ENCODE peak calls at places on chromosomes 2 and 18, in nine cellular contexts. One of them, this sample, is unnamed.

GRCh38 chr2:140895378-140895777 is 1235.4 kb downstream of the LRP1B start:
- DNase-seq in cardiac muscle cell: peak; percentile 2
- DNase-seq in pancreas: no peak
- DNase-seq in CD8-positive, alpha-beta T cell: no peak
- DNase-seq in adrenal gland: no peak
- DNase-seq in neural progenitor cell: peak; percentile 2
- DNase-seq in ovary: no peak
- DNase-seq in IMR-90: no peak
- DNase-seq in thoracic aorta: no peak
- DNase-seq in this sample: no peak

GRCh38 chr2:171999125-171999524 is 628 bp upstream of the METAP1D start:
- DNase-seq in cardiac muscle cell: no peak
- DNase-seq in pancreas: no peak
- DNase-seq in CD8-positive, alpha-beta T cell: no peak
- DNase-seq in adrenal gland: no peak
- DNase-seq in neural progenitor cell: no peak
- DNase-seq in ovary: no peak
- DNase-seq in IMR-90: no peak
- DNase-seq in thoracic aorta: no peak
- DNase-seq in this sample: no peak

GRCh38 chr2:191386938-191387536 is 141.8 kb downstream of the MYO1B start:
- DNase-seq in cardiac muscle cell: no peak
- DNase-seq in pancreas: no peak
- DNase-seq in CD8-positive, alpha-beta T cell: no peak
- DNase-seq in adrenal gland: no peak
- DNase-seq in neural progenitor cell: no peak
- DNase-seq in ovary: no peak
- DNase-seq in IMR-90: peak; percentile 89
- DNase-seq in thoracic aorta: no peak
- DNase-seq in this sample: peak; percentile 69

GRCh38 chr2:101830555-101830954 is 133.0 kb downstream of the MAP4K4 start:
- DNase-seq in cardiac muscle cell: no peak
- DNase-seq in pancreas: no peak
- DNase-seq in CD8-positive, alpha-beta T cell: no peak
- DNase-seq in adrenal gland: no peak
- DNase-seq in neural progenitor cell: no peak
- DNase-seq in ovary: no peak
- DNase-seq in IMR-90: peak; percentile 91
- DNase-seq in thoracic aorta: no peak
- DNase-seq in this sample: peak; percentile 92

GRCh38 chr2:177466337-177467195 is 74.0 kb downstream of the AGPS start:
- DNase-seq in cardiac muscle cell: no peak
- DNase-seq in pancreas: peak; percentile 55
- DNase-seq in CD8-positive, alpha-beta T cell: no peak
- DNase-seq in adrenal gland: no peak
- DNase-seq in neural progenitor cell: peak; percentile 55
- DNase-seq in ovary: no peak
- DNase-seq in IMR-90: peak; percentile 3
- DNase-seq in thoracic aorta: no peak
- DNase-seq in this sample: no peak

GRCh38 chr2:219309278-219309677 is at the start of gene PTPRN:
- DNase-seq in cardiac muscle cell: no peak
- DNase-seq in pancreas: no peak
- DNase-seq in CD8-positive, alpha-beta T cell: peak; percentile 54
- DNase-seq in adrenal gland: no peak
- DNase-seq in neural progenitor cell: peak; percentile 87
- DNase-seq in ovary: no peak
- DNase-seq in IMR-90: peak; percentile 87
- DNase-seq in thoracic aorta: no peak
- DNase-seq in this sample: peak; percentile 5

GRCh38 chr18:71405142-71405806 is 1116.4 kb downstream of the SOCS6 start:
- DNase-seq in cardiac muscle cell: no peak
- DNase-seq in pancreas: no peak
- DNase-seq in CD8-positive, alpha-beta T cell: no peak
- DNase-seq in adrenal gland: no peak
- DNase-seq in neural progenitor cell: no peak
- DNase-seq in ovary: no peak
- DNase-seq in IMR-90: no peak
- DNase-seq in thoracic aorta: no peak
- DNase-seq in this sample: no peak

GRCh38 chr18:7946724-7947377 is 379.7 kb downstream of the PTPRM start:
- DNase-seq in cardiac muscle cell: peak; percentile 42
- DNase-seq in pancreas: no peak
- DNase-seq in CD8-positive, alpha-beta T cell: no peak
- DNase-seq in adrenal gland: peak; percentile 71
- DNase-seq in neural progenitor cell: peak; percentile 23
- DNase-seq in ovary: peak; percentile 56
- DNase-seq in IMR-90: peak; percentile 89
- DNase-seq in thoracic aorta: no peak
- DNase-seq in this sample: peak; percentile 72

GRCh38 chr2:196718796-196719564 is 79.5 kb downstream of the CCDC150 start:
- DNase-seq in cardiac muscle cell: peak; percentile 52
- DNase-seq in pancreas: peak; percentile 62
- DNase-seq in CD8-positive, alpha-beta T cell: no peak
- DNase-seq in adrenal gland: peak; percentile 21
- DNase-seq in neural progenitor cell: peak; percentile 53
- DNase-seq in ovary: peak; percentile 35
- DNase-seq in IMR-90: peak; percentile 75
- DNase-seq in thoracic aorta: no peak
- DNase-seq in this sample: peak; percentile 48

GRCh38 chr2:237733677-237734300 is 64.8 kb upstream of the RBM44 start:
- DNase-seq in cardiac muscle cell: peak; percentile 23
- DNase-seq in pancreas: no peak
- DNase-seq in CD8-positive, alpha-beta T cell: no peak
- DNase-seq in adrenal gland: no peak
- DNase-seq in neural progenitor cell: no peak
- DNase-seq in ovary: no peak
- DNase-seq in IMR-90: no peak
- DNase-seq in thoracic aorta: no peak
- DNase-seq in this sample: no peak

GRCh38 chr2:40450066-40450841 is 1.6 kb downstream of the SLC8A1 start:
- DNase-seq in cardiac muscle cell: peak; percentile 37
- DNase-seq in pancreas: no peak
- DNase-seq in CD8-positive, alpha-beta T cell: no peak
- DNase-seq in adrenal gland: peak; percentile 18
- DNase-seq in neural progenitor cell: peak; percentile 22
- DNase-seq in ovary: peak; percentile 33
- DNase-seq in IMR-90: peak; percentile 60
- DNase-seq in thoracic aorta: no peak
- DNase-seq in this sample: peak; percentile 31

GRCh38 chr2:20781656-20782265 is 41.1 kb downstream of the LDAH start:
- DNase-seq in cardiac muscle cell: peak; percentile 19
- DNase-seq in pancreas: no peak
- DNase-seq in CD8-positive, alpha-beta T cell: no peak
- DNase-seq in adrenal gland: peak; percentile 20
- DNase-seq in neural progenitor cell: peak; percentile 49
- DNase-seq in ovary: no peak
- DNase-seq in IMR-90: peak; percentile 7
- DNase-seq in thoracic aorta: no peak
- DNase-seq in this sample: peak; percentile 11

GRCh38 chr2:110828330-110828729 is 96.0 kb downstream of the ACOXL start:
- DNase-seq in cardiac muscle cell: no peak
- DNase-seq in pancreas: no peak
- DNase-seq in CD8-positive, alpha-beta T cell: no peak
- DNase-seq in adrenal gland: no peak
- DNase-seq in neural progenitor cell: no peak
- DNase-seq in ovary: no peak
- DNase-seq in IMR-90: no peak
- DNase-seq in thoracic aorta: no peak
- DNase-seq in this sample: no peak

GRCh38 chr2:158755738-158756137 is 39.4 kb upstream of the DAPL1 start:
- DNase-seq in cardiac muscle cell: peak; percentile 17
- DNase-seq in pancreas: no peak
- DNase-seq in CD8-positive, alpha-beta T cell: no peak
- DNase-seq in adrenal gland: no peak
- DNase-seq in neural progenitor cell: peak; percentile 34
- DNase-seq in ovary: no peak
- DNase-seq in IMR-90: no peak
- DNase-seq in thoracic aorta: no peak
- DNase-seq in this sample: no peak

GRCh38 chr2:158755310-158755709 is 39.8 kb upstream of the DAPL1 start:
- DNase-seq in cardiac muscle cell: no peak
- DNase-seq in pancreas: no peak
- DNase-seq in CD8-positive, alpha-beta T cell: no peak
- DNase-seq in adrenal gland: no peak
- DNase-seq in neural progenitor cell: no peak
- DNase-seq in ovary: no peak
- DNase-seq in IMR-90: no peak
- DNase-seq in thoracic aorta: no peak
- DNase-seq in this sample: no peak

GRCh38 chr2:158754303-158754611 is 40.9 kb upstream of the DAPL1 start:
- DNase-seq in cardiac muscle cell: no peak
- DNase-seq in pancreas: no peak
- DNase-seq in CD8-positive, alpha-beta T cell: no peak
- DNase-seq in adrenal gland: no peak
- DNase-seq in neural progenitor cell: no peak
- DNase-seq in ovary: no peak
- DNase-seq in IMR-90: no peak
- DNase-seq in thoracic aorta: no peak
- DNase-seq in this sample: no peak

GRCh38 chr2:158756331-158756730 is 38.8 kb upstream of the DAPL1 start:
- DNase-seq in cardiac muscle cell: no peak
- DNase-seq in pancreas: no peak
- DNase-seq in CD8-positive, alpha-beta T cell: no peak
- DNase-seq in adrenal gland: no peak
- DNase-seq in neural progenitor cell: no peak
- DNase-seq in ovary: no peak
- DNase-seq in IMR-90: peak; percentile 2
- DNase-seq in thoracic aorta: no peak
- DNase-seq in this sample: no peak

GRCh38 chr2:158753561-158754302 is 41.4 kb upstream of the DAPL1 start:
- DNase-seq in cardiac muscle cell: peak; percentile 69
- DNase-seq in pancreas: no peak
- DNase-seq in CD8-positive, alpha-beta T cell: no peak
- DNase-seq in adrenal gland: peak; percentile 62
- DNase-seq in neural progenitor cell: peak; percentile 79
- DNase-seq in ovary: peak; percentile 42
- DNase-seq in IMR-90: peak; percentile 68
- DNase-seq in thoracic aorta: no peak
- DNase-seq in this sample: peak; percentile 49
- TF ChIP-seq CTCF in cardiac muscle cell: peak; percentile 89
- TF ChIP-seq CTCF in pancreas: peak; percentile 81
- TF ChIP-seq CTCF in CD8-positive, alpha-beta T cell: peak; percentile 91
- TF ChIP-seq CTCF in adrenal gland: peak; percentile 92
- TF ChIP-seq CTCF in neural progenitor cell: peak; percentile 99
- TF ChIP-seq CTCF in ovary: peak; percentile 77
- TF ChIP-seq CTCF in IMR-90: peak; percentile 88
- TF ChIP-seq CTCF in thoracic aorta: peak; percentile 90
- TF ChIP-seq CTCF in this sample: peak; percentile 91

DNA sequence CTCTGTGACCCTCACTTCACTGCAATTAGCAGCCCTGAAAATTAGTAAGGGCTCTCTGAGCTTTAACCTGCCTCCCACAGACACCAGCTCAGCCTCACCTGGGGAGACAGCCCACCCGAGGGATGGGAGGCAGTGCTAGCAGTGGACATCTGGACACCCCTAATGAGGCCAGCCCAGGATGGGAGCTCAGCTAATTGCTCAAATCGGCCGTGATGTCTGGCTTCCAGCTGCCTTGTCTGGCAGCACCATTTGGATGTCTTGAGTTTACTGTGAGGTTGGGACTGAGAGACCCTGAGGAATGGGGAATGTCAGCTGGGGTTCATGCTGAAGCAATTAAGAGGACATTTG is 365.6 kb downstream of the TNS1 start:
- DNase-seq in cardiac muscle cell: no peak
- DNase-seq in pancreas: no peak
- DNase-seq in CD8-positive, alpha-beta T cell: no peak
- DNase-seq in adrenal gland: no peak
- DNase-seq in neural progenitor cell: peak; percentile 26
- DNase-seq in ovary: no peak
- DNase-seq in IMR-90: no peak
- DNase-seq in thoracic aorta: no peak
- DNase-seq in this sample: no peak
- H3K27ac ChIP-seq in cardiac muscle cell: no peak overlapping the region
- H3K27ac ChIP-seq in pancreas: no peak overlapping the region
- H3K27ac ChIP-seq in CD8-positive, alpha-beta T cell: no peak overlapping the region
- H3K27ac ChIP-seq in adrenal gland: no peak overlapping the region
- H3K27ac ChIP-seq in neural progenitor cell: no peak overlapping the region
- H3K27ac ChIP-seq in ovary: no peak overlapping the region
- H3K27ac ChIP-seq in IMR-90: no peak overlapping the region
- H3K27ac ChIP-seq in thoracic aorta: no peak overlapping the region
- H3K27ac ChIP-seq in this sample: no peak overlapping the region

DNA sequence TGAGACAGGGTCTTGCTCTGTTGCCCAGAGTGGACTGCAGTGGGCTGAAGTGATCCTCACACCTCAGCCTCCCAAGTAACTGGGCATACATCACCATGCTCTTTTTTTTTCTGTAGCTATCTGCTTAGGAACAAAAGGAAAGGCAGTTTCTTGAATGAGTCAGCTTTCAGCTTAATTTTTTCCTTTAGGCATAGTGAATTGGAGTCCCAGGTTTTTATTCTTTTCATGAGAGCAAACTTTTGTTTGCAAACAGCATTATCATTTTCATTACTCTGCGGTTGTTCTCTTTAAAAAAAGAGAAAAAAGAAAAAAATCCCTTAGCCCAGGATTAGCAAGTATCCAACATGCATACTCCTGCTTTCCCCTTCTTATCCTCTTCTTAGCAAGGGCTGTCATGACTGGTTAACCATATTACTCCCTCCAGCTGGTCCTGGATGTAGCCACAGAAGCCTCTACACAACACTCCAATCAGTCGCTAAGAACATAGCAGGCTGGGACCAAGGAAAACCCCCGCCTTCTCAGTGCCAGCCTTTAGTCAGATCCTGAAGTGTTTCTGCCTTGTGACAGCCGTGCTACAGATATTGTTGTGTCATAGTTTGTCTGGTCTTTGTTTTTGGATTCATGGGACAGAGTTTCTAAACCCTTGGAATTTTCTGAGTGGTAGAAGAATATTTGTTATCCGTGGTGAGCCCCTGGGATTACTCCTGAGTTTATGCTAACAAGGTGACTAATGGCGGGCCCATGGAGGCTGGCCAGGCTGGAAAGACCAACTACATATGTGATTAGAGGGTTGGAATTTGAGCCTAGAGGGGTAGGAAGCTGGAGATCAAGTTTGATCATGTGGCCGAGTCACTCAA is 23.3 kb upstream of the ST3GAL5 start:
- DNase-seq in cardiac muscle cell: no peak
- DNase-seq in pancreas: no peak
- DNase-seq in CD8-positive, alpha-beta T cell: no peak
- DNase-seq in adrenal gland: peak; percentile 63
- DNase-seq in neural progenitor cell: no peak
- DNase-seq in ovary: no peak
- DNase-seq in IMR-90: peak; percentile 85
- DNase-seq in thoracic aorta: no peak
- DNase-seq in this sample: peak; percentile 61
- H3K4me3 ChIP-seq in cardiac muscle cell: no peak overlapping the region
- H3K4me3 ChIP-seq in pancreas: no peak overlapping the region
- H3K4me3 ChIP-seq in CD8-positive, alpha-beta T cell: no peak overlapping the region
- H3K4me3 ChIP-seq in adrenal gland: no peak overlapping the region
- H3K4me3 ChIP-seq in neural progenitor cell: no peak overlapping the region
- H3K4me3 ChIP-seq in ovary: no peak overlapping the region
- H3K4me3 ChIP-seq in IMR-90: no peak overlapping the region
- H3K4me3 ChIP-seq in thoracic aorta: no peak overlapping the region
- H3K4me3 ChIP-seq in this sample: no peak overlapping the region

DNA sequence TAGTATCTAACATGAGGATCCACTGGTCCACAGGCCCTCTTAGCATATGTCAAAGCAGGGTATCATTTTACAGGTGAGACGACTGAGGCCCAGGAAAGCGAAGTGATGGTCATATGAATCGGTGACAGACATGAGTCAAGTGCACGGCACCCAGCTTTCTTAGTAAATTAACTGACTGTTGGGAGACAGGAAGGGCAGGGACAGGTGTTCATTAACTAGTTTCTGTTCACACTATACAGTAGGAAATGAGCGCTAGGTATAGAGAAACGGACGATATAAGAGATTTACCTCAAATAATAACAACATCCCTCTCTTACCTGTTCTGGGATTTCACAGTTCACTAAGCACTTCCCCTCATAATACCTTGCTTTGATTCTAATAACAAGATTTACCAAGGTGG is 1.7 kb upstream of the SMARCAL1 start:
- DNase-seq in cardiac muscle cell: no peak
- DNase-seq in pancreas: no peak
- DNase-seq in CD8-positive, alpha-beta T cell: no peak
- DNase-seq in adrenal gland: no peak
- DNase-seq in neural progenitor cell: no peak
- DNase-seq in ovary: no peak
- DNase-seq in IMR-90: no peak
- DNase-seq in thoracic aorta: no peak
- DNase-seq in this sample: no peak
- TF ChIP-seq CTCF in cardiac muscle cell: no peak
- TF ChIP-seq CTCF in pancreas: no peak
- TF ChIP-seq CTCF in CD8-positive, alpha-beta T cell: no peak
- TF ChIP-seq CTCF in adrenal gland: no peak
- TF ChIP-seq CTCF in neural progenitor cell: no peak
- TF ChIP-seq CTCF in ovary: no peak
- TF ChIP-seq CTCF in IMR-90: no peak
- TF ChIP-seq CTCF in thoracic aorta: no peak
- TF ChIP-seq CTCF in this sample: no peak

This sample was measured in brain microvascular endothelial cell.